ENCODE peak calls at places on chromosomes 4 and X, in nine cellular contexts. X is fibroblast of lung, L is neural progenitor cell, O is GM23248, B is IMR-90, P is SK-N-SH, N is DND-41, F is MM.1S, I is endodermal cell. H is an unnamed sample. For H3K9me3 and H3K36me3, the result is how much of the 10 kb centered on the place peaks cover.

GRCh38 chr4:185941476-185941875 is 127.5 kb upstream of the TLR3 start:
- DNase-seq in X (no peak), L (no peak), O (no peak), B (no peak), P (no peak), N (no peak), F (no peak), I (no peak), H (no peak)

GRCh38 chr4:6563935-6564645 is 10.9 kb upstream of the MAN2B2 start:
- DNase-seq in X (no peak), L (no peak), O (no peak), B (no peak), P (no peak), N (no peak), F (no peak), I (no peak), H (no peak)

GRCh38 chr4:21973850-21974249 is 25.3 kb upstream of the KCNIP4 start:
- DNase-seq in X (no peak), L (no peak), O (no peak), B (no peak), P (no peak), N (no peak), F (no peak), I (no peak), H (no peak)

GRCh38 chr4:181957088-181957487 is 286.1 kb upstream of the TENM3 start:
- DNase-seq in X (peak), L (no peak), O (peak), B (peak), P (no peak), N (no peak), F (no peak), I (no peak), H (peak)

GRCh38 chr4:74631988-74632387 is 162.3 kb downstream of the BTC start:
- DNase-seq in X (no peak), L (no peak), O (no peak), B (no peak), P (no peak), N (no peak), F (no peak), I (no peak), H (no peak)

GRCh38 chr4:86564795-86565194 is 29.3 kb upstream of the PTPN13 start:
- DNase-seq in X (no peak), L (no peak), O (no peak), B (no peak), P (no peak), N (no peak), F (no peak), I (no peak), H (no peak)

GRCh38 chr4:78481180-78481579 is 70.4 kb upstream of the ANXA3 start:
- DNase-seq in X (peak), L (no peak), O (peak), B (peak), P (no peak), N (no peak), F (no peak), I (no peak), H (peak)

GRCh38 chr4:8409271-8410065 is 31.1 kb downstream of the ACOX3 start:
- DNase-seq in X (peak), L (no peak), O (peak), B (no peak), P (peak), N (peak), F (no peak), I (no peak), H (peak)

GRCh38 chr4:140884431-140885058 is 128.4 kb upstream of the TBC1D9 start:
- DNase-seq in X (peak), L (peak), O (peak), B (peak), P (peak), N (peak), F (peak), I (peak), H (peak)

GRCh38 chr4:101418466-101418865 is 71.1 kb upstream of the PPP3CA start:
- DNase-seq in X (no peak), L (no peak), O (no peak), B (no peak), P (no peak), N (peak), F (peak), I (no peak), H (no peak)

GRCh38 chr4:174260099-174260498 is 23.4 kb downstream of the FBXO8 start:
- DNase-seq in X (peak), L (no peak), O (peak), B (peak), P (peak), N (no peak), F (no peak), I (no peak), H (peak)

GRCh38 chr4:182643801-182644311 is 273.3 kb downstream of the DCTD start:
- DNase-seq in X (peak), L (no peak), O (peak), B (peak), P (no peak), N (no peak), F (no peak), I (no peak), H (peak)

GRCh38 chr4:41258783-41259182 is 2.1 kb downstream of the UCHL1 start:
- DNase-seq in X (peak), L (peak), O (peak), B (peak), P (peak), N (no peak), F (peak), I (peak), H (peak)

GRCh38 chr4:7021930-7022658 is 21.1 kb upstream of the TADA2B start:
- DNase-seq in X (peak), L (no peak), O (peak), B (peak), P (no peak), N (no peak), F (no peak), I (no peak), H (peak)

GRCh38 chr4:181968371-181968770 is 274.8 kb upstream of the TENM3 start:
- DNase-seq in X (peak), L (no peak), O (peak), B (peak), P (no peak), N (no peak), F (no peak), I (no peak), H (peak)

GRCh38 chrX:31036895-31037294 is 34.9 kb downstream of the FTHL17 start:
- DNase-seq in X (peak), L (peak), O (peak), B (peak), P (peak), N (no peak), F (peak), I (peak), H (peak)

DNA sequence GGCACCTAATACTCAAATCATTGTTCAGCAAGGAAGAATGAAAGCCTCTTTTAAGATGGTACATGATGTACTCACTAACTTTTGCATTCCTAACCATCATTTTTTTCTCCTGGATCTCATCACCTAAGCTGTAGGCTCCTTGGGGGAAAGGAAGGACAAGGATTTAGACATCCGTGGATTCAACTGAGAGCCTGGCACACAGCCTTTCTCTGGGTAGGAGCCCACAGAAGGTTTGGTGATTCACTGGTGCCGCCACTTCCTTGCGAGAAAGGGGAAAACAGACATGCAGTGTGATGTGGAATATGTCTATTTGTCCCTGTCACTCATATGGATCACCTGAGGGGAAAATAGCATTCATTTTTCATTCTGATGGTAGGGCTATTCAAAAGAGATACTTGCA is 147.3 kb downstream of the PCDH7 start:
- DNase-seq in X (no peak), L (no peak), O (no peak), B (no peak), P (no peak), N (no peak), F (no peak), I (no peak), H (no peak)
- H3K9me3 ChIP-seq in X (under half), L (under half), O (under half), B (under half), P (under half), N (under half), F (under half), I (under half), H (under half)

GRCh38 chrX:118976599-118977340 is 2.4 kb downstream of the LONRF3 start:
- DNase-seq in X (no peak), L (no peak), O (peak), B (no peak), P (peak), N (no peak), F (no peak), I (peak), H (peak)

GRCh38 chrX:118975831-118976598 is 1.6 kb downstream of the LONRF3 start:
- DNase-seq in X (peak), L (peak), O (peak), B (peak), P (peak), N (no peak), F (no peak), I (peak), H (peak)

GRCh38 chrX:118977424-118977823 is 3.0 kb downstream of the LONRF3 start:
- DNase-seq in X (no peak), L (no peak), O (no peak), B (no peak), P (no peak), N (no peak), F (no peak), I (no peak), H (no peak)

GRCh38 chrX:118974908-118975671 is 672 bp downstream of the LONRF3 start:
- DNase-seq in X (no peak), L (peak), O (peak), B (no peak), P (peak), N (no peak), F (peak), I (peak), H (peak)

GRCh38 chrX:118978451-118978850 is 4.0 kb downstream of the LONRF3 start:
- DNase-seq in X (no peak), L (no peak), O (peak), B (no peak), P (no peak), N (no peak), F (no peak), I (no peak), H (no peak)
- H3K9ac ChIP-seq in X (no peak), L (no peak), O (no peak), B (no peak), P (no peak), N (no peak), F (no peak), I (no peak), H (no peak)

GRCh38 chr4:740011-740410 is 34.4 kb downstream of the PCGF3 start:
- DNase-seq in X (no peak), L (no peak), O (no peak), B (no peak), P (no peak), N (no peak), F (no peak), I (no peak), H (no peak)
- H3K36me3 ChIP-seq in X (under half), L (under half), O (under half), B (under half), P (under half), N (half or more), F (under half), I (half or more), H (half or more)

GRCh38 chrX:145817666-145818521 is at the start of gene SLITRK2:
- DNase-seq in X (peak), L (peak), O (peak), B (no peak), P (no peak), N (no peak), F (no peak), I (peak), H (no peak)
- H3K9me3 ChIP-seq in X (under half), L (under half), O (under half), B (under half), P (under half), N (under half), F (under half), I (under half), H (under half)

DNA sequence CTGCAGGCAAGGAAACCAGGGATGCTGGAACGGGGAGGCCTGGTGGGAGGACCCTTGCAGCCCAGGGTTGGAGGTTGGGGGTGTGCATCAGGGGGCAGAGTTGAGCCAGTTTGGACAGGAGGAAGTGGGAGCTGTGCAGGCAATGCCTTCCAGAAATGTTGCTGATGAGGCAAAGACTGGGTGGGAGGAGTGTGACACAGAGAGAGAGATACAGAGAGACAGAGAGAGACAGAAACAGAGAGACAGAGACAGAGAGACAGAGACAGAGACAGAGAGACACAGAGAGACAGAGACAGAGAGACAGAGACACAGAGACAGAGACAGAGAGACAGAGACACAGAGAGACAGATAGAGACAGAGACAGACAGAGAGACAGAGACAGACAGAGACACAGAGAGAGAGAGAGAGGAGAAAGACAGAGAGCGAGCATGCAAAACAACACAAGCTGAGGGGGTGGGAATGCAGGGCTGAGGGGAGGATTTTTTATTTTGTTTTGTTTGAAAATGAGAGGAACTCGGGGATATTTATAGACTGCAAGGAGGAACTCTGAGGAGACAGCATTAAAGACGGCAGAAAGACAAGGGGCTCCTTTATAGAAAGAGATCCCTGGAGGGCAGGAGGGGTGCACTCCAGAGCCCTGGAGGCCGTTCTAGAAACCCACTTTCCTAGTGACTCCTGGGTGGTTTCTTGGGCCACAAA is 1.9 kb upstream of the HAUS3 start:
- DNase-seq in X (peak), L (no peak), O (peak), B (peak), P (peak), N (no peak), F (peak), I (peak), H (peak)
- H3K9ac ChIP-seq in X (no peak), L (no peak), O (peak), B (no peak), P (no peak), N (no peak), F (no peak), I (no peak), H (peak)

DNA sequence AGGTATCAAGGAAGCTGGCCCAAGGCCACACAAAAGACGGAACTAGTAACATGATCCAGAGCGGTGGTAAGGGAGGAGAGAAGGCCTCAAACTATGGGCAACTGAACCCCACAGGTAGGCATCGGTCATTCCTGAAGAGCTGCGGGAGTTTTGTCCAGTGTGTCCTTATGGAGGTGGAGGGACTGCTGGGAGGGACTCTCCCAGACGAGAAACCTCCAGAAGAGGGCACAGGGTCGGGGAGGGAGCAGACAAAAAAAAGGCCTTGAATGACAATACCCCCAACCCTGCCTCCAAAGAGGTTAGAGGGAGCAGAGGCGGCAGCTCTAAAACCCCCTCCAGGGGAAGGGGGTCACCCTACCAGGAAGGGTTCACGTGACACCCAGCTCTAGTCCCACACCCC is 6.5 kb downstream of the PQBP1 start:
- DNase-seq in X (no peak), L (no peak), O (no peak), B (no peak), P (no peak), N (no peak), F (no peak), I (no peak), H (no peak)
- H3K36me3 ChIP-seq in X (under half), L (under half), O (under half), B (under half), P (under half), N (half or more), F (under half), I (under half), H (under half)

GRCh38 chr4:117478702-117479101 is 393.3 kb upstream of the TRAM1L1 start:
- DNase-seq in X (no peak), L (no peak), O (no peak), B (peak), P (no peak), N (no peak), F (no peak), I (no peak), H (no peak)

GRCh38 chr4:117479673-117480072 is 394.3 kb upstream of the TRAM1L1 start:
- DNase-seq in X (no peak), L (no peak), O (no peak), B (peak), P (no peak), N (no peak), F (no peak), I (no peak), H (no peak)

GRCh38 chr4:117477925-117478324 is 392.5 kb upstream of the TRAM1L1 start:
- DNase-seq in X (no peak), L (no peak), O (no peak), B (peak), P (no peak), N (no peak), F (no peak), I (no peak), H (no peak)

DNA sequence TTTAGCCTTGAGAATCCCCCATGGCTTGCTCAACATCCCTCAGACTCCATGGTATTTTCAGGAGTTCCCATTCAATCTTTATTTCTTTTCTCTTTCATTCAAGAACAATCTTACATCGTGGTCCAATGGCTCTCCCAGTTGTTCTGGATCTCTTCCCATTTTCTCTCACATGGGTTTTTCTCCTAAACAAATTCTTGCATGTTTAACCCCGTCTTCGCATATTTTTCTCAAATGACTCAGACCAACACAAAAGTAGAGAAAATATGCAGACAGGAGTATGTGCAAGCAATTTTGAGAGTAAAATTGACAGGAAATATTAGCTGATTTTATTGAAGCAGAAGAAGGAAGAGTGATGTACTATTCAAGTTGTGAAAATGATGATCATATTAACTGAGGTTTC is 396.4 kb upstream of the TRAM1L1 start:
- DNase-seq in X (peak), L (no peak), O (no peak), B (peak), P (no peak), N (no peak), F (no peak), I (no peak), H (peak)
- H3K9me3 ChIP-seq in X (under half), L (under half), O (under half), B (under half), P (under half), N (under half), F (under half), I (under half), H (under half)

DNA sequence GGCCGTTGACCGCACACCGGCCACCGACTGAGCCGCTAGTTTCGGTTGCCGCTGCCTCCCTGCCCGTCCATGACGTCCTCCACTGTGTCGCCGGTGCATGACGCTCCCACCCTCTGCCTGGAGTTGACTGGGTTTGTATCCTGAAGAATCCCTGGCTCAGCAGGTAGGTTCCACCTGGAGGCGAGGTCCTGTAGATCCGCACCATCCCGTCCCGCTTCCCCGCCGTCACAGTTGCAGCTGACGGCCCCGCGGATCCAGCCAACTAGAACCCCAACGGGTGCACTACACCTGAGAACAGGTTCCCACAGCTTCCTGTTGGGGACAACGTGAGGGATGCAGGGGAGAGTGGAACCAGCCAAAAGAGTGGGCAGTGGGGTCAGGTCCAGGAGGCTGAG is 881 bp upstream of the SLBP start:
- DNase-seq in X (no peak), L (no peak), O (no peak), B (no peak), P (no peak), N (no peak), F (no peak), I (no peak), H (no peak)
- H3K9ac ChIP-seq in X (peak), L (peak), O (peak), B (peak), P (peak), N (peak), F (peak), I (peak), H (peak)

DNA sequence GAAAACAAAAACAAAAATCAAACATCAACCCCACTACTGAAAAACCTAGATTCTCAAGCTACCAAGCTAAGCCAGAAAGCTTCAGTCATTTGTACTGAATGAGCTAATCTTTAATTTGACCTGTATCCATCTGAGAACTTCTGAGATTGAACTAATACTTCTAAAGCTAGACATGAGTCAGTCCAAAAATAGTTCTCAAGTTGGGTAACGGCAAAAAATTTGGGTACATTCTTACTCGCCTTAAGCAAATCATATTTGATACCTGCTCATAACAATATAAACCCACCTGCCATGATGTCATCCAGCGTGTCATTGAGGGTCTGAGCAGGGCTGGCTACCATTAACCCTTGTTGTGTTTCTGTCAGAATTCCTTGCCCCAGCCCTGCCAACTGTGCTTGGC is 69.7 kb upstream of the COX18 start:
- DNase-seq in X (no peak), L (no peak), O (no peak), B (no peak), P (no peak), N (no peak), F (no peak), I (no peak), H (no peak)
- H3K36me3 ChIP-seq in X (under half), L (under half), O (half or more), B (under half), P (half or more), N (half or more), F (under half), I (half or more), H (half or more)

GRCh38 chr4:177229331-177229730 is 80.3 kb upstream of the NEIL3 start:
- DNase-seq in X (peak), L (no peak), O (peak), B (peak), P (no peak), N (peak), F (no peak), I (no peak), H (peak)

GRCh38 chr4:177222776-177223175 is 86.9 kb upstream of the NEIL3 start:
- DNase-seq in X (no peak), L (peak), O (no peak), B (no peak), P (no peak), N (no peak), F (no peak), I (no peak), H (no peak)

GRCh38 chr4:177228599-177228998 is 81.1 kb upstream of the NEIL3 start:
- DNase-seq in X (no peak), L (peak), O (no peak), B (no peak), P (no peak), N (peak), F (no peak), I (no peak), H (no peak)

GRCh38 chr4:177225605-177226004 is 84.1 kb upstream of the NEIL3 start:
- DNase-seq in X (no peak), L (no peak), O (no peak), B (no peak), P (no peak), N (peak), F (peak), I (no peak), H (no peak)

DNA sequence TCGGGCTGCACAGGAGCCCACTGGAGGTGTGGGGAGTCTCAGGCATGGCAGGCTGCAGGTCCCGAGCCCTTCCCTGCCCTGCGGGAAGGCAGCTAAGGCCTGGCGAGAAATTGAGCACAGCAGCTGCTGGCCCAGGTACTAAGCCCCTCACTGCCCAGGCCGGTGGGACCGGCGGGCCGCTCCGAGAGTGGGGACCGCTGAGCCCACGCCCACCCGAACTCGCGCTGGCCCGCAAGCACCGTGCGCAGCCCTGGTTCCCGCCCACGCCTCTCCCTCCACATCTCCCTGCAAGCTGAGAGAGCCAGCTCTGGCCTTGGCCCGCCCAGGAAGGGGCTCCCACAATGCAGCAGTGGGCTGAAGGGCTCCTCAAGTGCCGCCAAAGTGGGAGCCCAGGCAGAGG is 82.0 kb upstream of the NEIL3 start:
- DNase-seq in X (no peak), L (no peak), O (no peak), B (no peak), P (no peak), N (peak), F (no peak), I (no peak), H (no peak)
- H3K9me3 ChIP-seq in X (under half), L (under half), O (under half), B (under half), P (under half), N (under half), F (under half), I (under half), H (under half)